ENCODE peak calls at places on chromosomes 12 and 14, in nine cellular contexts. B, U, J, Z, A, G, D, N and H are unnamed samples. For H3K4me1, the result is how much of the 10 kb centered on the place peaks cover.

GRCh38 chr14:82963756-82964155 is 1430.1 kb upstream of the SEL1L start:
- DNase-seq in J (no peak), G (no peak), D (no peak), U (no peak), N (no peak), B (no peak), A (no peak), Z (no peak), H (no peak)

GRCh38 chr12:129096968-129097367 is 243.7 kb downstream of the GLT1D1 start:
- DNase-seq in N (no peak), Z (no peak), U (no peak), D (no peak), J (no peak), G (no peak), B (no peak), A (no peak), H (no peak)

GRCh38 chr12:78181544-78182162 is 351.0 kb downstream of the NAV3 start:
- DNase-seq in N (no peak), B (no peak), A (peak), D (no peak), Z (no peak), U (no peak), J (peak), G (no peak), H (no peak)

GRCh38 chr14:71103662-71104484 is 196.6 kb downstream of the PCNX1 start:
- DNase-seq in A (peak), D (no peak), N (no peak), B (no peak), Z (no peak), G (no peak), U (peak), J (peak), H (no peak)

GRCh38 chr14:53022593-53022992 is 71.7 kb upstream of the FERMT2 start:
- DNase-seq in A (no peak), N (no peak), Z (no peak), U (no peak), J (no peak), G (no peak), B (no peak), D (no peak), H (no peak)

GRCh38 chr14:51185754-51186153 is 54.3 kb upstream of the TMX1 start:
- DNase-seq in U (no peak), D (no peak), J (no peak), A (no peak), B (no peak), Z (no peak), N (no peak), G (no peak), H (no peak)

GRCh38 chr12:119479121-119479561 is 114.4 kb upstream of the TMEM233 start:
- DNase-seq in J (no peak), G (no peak), Z (no peak), B (no peak), A (no peak), N (peak), U (peak), D (no peak), H (no peak)

GRCh38 chr12:52525661-52526499 is 5.7 kb upstream of the KRT5 start:
- DNase-seq in A (no peak), D (no peak), U (no peak), B (peak), J (no peak), N (peak), Z (no peak), G (no peak), H (no peak)

GRCh38 chr12:124592481-124593160 is 25.2 kb upstream of the NCOR2 start:
- DNase-seq in G (no peak), Z (no peak), N (no peak), D (no peak), J (no peak), A (no peak), B (peak), U (no peak), H (no peak)

GRCh38 chr14:98290596-98290995 is 981.4 kb downstream of the BCL11B start:
- DNase-seq in G (no peak), J (no peak), N (no peak), A (no peak), D (no peak), U (no peak), B (no peak), Z (no peak), H (no peak)

GRCh38 chr14:28323951-28324741 is 442.4 kb upstream of the FOXG1 start:
- DNase-seq in B (no peak), G (no peak), Z (no peak), U (no peak), D (no peak), N (no peak), J (no peak), A (no peak), H (no peak)

GRCh38 chr12:71312767-71313375 is 126.7 kb upstream of the LGR5 start:
- DNase-seq in B (no peak), G (no peak), A (no peak), D (no peak), U (no peak), N (no peak), J (no peak), Z (no peak), H (no peak)

GRCh38 chr12:55607821-55608602 is 28.7 kb upstream of the OR10P1 start:
- DNase-seq in J (no peak), A (no peak), B (no peak), U (no peak), D (no peak), N (no peak), Z (no peak), G (no peak), H (no peak)

GRCh38 chr14:63276492-63277342 is 42.0 kb downstream of the GPHB5 start:
- DNase-seq in U (peak), D (no peak), B (no peak), G (no peak), N (no peak), J (peak), A (peak), Z (no peak), H (no peak)

GRCh38 chr12:73529231-73529630 is 1008.4 kb upstream of the ATXN7L3B start:
- DNase-seq in G (no peak), U (no peak), N (no peak), B (no peak), D (no peak), Z (no peak), J (no peak), A (no peak), H (no peak)

GRCh38 chr12:56661560-56661959 is 15.8 kb upstream of the ATP5F1B start:
- DNase-seq in U (no peak), N (no peak), G (no peak), D (no peak), A (no peak), B (no peak), Z (no peak), J (no peak), H (no peak)

GRCh38 chr12:104137175-104137901 is 672 bp downstream of the NFYB start:
- DNase-seq in U (no peak), D (no peak), A (peak), B (peak), G (peak), J (peak), N (no peak), Z (no peak), H (peak)

GRCh38 chr12:90790747-90791146 is 164.2 kb downstream of the CCER1 start:
- DNase-seq in B (no peak), D (no peak), Z (no peak), J (no peak), N (no peak), U (no peak), G (no peak), A (no peak), H (no peak)

GRCh38 chr12:69042970-69043369 is 110.0 kb upstream of the CPM start:
- DNase-seq in A (no peak), B (no peak), D (no peak), Z (no peak), N (no peak), J (no peak), G (no peak), U (no peak), H (no peak)

GRCh38 chr12:69042557-69042956 is 109.6 kb upstream of the CPM start:
- DNase-seq in D (no peak), N (no peak), U (no peak), G (no peak), J (no peak), Z (no peak), A (no peak), B (no peak), H (no peak)

GRCh38 chr12:69036999-69037398 is 104.0 kb upstream of the CPM start:
- DNase-seq in U (no peak), D (no peak), Z (no peak), J (no peak), B (no peak), N (no peak), G (no peak), A (no peak), H (no peak)

GRCh38 chr12:69036533-69036932 is 103.6 kb upstream of the CPM start:
- DNase-seq in U (no peak), B (no peak), N (no peak), A (no peak), G (no peak), J (no peak), D (no peak), Z (no peak), H (no peak)

DNA sequence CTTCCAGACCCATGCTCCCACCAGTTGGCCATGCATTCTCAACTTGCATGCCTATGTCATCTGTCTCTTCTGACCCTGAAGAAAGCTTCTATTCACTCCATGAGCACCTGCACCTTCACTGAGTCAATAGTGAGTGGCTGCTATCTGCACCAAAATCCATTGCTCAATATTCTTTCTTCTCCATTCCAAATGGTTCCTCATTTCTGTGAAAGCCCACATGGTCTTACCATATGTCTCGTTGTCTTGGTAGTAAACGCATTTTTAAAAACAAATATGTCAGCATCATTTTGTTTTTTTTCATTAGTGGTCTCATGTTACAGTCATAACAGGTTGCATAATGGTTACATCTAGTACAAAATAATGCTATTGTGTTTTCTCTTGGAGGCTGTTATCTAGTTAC is 106.9 kb upstream of the CPM start:
- DNase-seq in B (no peak), Z (no peak), J (no peak), U (no peak), G (no peak), D (no peak), A (no peak), N (no peak), H (no peak)
- H3K4me1 ChIP-seq in B (under half), Z (under half), J (under half), U (under half), G (under half), D (under half), A (under half), N (under half), H (under half)

DNA sequence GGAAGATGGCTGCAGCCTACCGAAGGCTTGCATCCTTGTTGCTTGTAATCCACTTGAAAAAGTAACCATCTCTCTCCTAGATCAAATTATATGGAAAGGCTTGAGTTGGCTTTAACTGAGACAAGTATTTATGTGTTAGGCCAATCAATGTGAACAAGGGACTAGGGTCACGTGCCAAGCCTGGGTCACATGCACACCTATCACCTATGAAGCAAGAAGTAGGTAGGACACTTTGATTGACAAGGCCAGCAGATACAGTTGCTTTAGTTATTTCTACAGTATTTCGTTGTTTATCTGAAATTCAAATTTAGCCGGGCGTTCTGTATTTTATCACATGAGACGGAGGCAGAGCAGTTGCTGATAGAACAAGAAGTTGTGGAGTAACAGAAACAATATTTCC is 212.3 kb upstream of the OTX2 start:
- DNase-seq in N (no peak), U (no peak), J (no peak), D (no peak), G (no peak), Z (no peak), A (no peak), B (no peak), H (no peak)
- H3K4me1 ChIP-seq in N (under half), U (under half), J (under half), D (under half), G (under half), Z (under half), A (under half), B (under half), H (under half)

DNA sequence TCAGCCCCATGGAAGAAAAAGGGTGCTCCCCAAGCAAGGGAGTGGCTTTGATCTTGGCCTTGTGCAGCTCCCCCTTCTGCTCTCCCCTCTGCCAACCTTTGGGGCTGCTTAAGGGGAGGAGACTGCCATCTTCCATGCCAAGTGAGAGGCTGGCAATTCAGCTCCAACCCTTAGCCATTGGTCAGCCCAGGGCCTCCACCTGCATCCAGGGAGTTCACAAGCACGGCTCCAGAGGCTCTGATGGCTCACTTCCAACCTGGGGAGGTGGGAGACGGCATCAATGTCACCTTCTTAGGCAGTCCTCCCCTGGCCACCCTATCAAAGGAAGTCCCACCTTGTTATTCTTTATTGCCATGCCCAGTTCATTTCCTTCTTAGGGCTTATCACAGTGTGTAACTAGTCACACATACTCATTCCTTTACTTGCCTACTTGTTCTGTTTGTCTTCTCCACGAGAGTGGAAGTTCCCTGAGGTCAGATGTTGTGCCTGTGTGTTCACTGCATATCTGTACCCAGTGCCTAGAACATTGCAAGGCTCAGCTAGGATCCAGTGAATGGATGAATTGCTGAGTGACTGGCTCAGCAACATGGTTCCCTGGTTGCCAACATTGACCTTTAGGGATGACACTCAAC is 5.0 kb downstream of the HDAC7 start:
- DNase-seq in N (no peak), A (no peak), J (no peak), Z (no peak), D (no peak), U (no peak), G (no peak), B (peak), H (no peak)
- H3K4me1 ChIP-seq in N (half or more), A (half or more), J (half or more), Z (half or more), D (half or more), U (half or more), G (half or more), B (under half), H (half or more)

GRCh38 chr12:27576667-27577347 is 52.8 kb downstream of the PPFIBP1 start:
- DNase-seq in A (no peak), U (no peak), N (no peak), D (no peak), Z (no peak), J (no peak), B (no peak), G (no peak), H (no peak)
- H3K4me1 ChIP-seq in A (under half), U (under half), N (half or more), D (under half), Z (under half), J (under half), B (under half), G (under half), H (under half)

DNA sequence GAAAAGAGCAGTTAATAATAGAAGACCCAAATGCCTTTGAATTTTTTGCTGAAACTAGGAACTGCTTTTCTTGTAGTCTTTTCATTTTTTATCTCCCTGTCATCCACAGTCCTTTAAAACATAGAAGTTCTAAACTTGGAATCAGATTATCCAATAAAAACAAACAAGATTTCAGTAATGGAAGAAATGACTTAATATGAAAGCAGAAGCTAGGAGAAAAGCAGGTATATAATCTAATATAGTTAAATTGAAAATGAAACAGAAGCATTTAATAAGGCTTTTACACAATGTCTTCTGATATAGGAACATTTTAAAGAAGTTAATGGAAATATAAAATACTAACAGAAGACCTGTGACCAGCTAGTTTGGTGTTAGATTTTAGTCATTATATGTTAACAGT is 26.5 kb downstream of the PPP1R12A start:
- DNase-seq in Z (no peak), J (no peak), N (no peak), U (no peak), A (no peak), G (no peak), B (no peak), D (no peak), H (no peak)
- H3K4me1 ChIP-seq in Z (under half), J (under half), N (under half), U (under half), A (under half), G (under half), B (under half), D (under half), H (under half)

DNA sequence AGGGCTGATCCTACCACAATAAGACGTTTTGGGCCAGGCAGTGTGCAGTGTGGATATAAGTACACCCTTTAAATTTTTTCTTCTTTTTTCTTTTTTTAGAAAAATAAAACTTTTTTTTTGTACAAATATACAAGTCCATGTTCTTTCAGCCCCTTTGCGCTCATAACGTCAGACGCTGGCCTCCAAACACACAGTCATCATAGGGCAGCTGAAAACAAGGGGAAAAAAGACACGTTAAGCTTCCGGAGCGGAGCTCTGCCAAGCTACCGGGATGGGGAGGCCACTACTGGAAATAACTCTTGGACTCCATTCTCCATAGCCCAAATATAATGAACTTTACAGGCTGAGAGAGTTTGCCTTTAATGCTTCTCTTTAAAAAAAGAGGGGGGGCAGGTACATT is 2.7 kb downstream of the NFKBIA start:
- DNase-seq in U (no peak), A (no peak), Z (no peak), D (no peak), G (no peak), B (peak), J (no peak), N (no peak), H (no peak)
- H3K4me1 ChIP-seq in U (under half), A (half or more), Z (under half), D (half or more), G (half or more), B (under half), J (half or more), N (half or more), H (half or more)